ENCODE peak calls at places on chromosomes 11 and 22, in nine cellular contexts. V is stimulated activated CD8-positive, alpha-beta memory T cell treated with anti-CD3 and anti-CD28 coated beads, Interleukin-12 subunit alpha, Interleukin-12 subunit beta, amount 100 ng/mL, for 1 hour; X is amniotic epithelial cell; C is activated CD8-positive, alpha-beta memory T cell treated with anti-CD3 and anti-CD28 coated beads for 48 hours; B is stimulated activated CD4-positive, alpha-beta T cell treated with anti-CD3 and anti-CD28 coated beads, TNF-alpha, amount 100 ng/mL, for 24 hours; J is choroid plexus epithelial cell; E is anterior cingulate cortex; Q is activated T-cell treated with anti-CD3 and anti-CD28 coated beads, Interleukin-2, amount 50 U/mL, for 72 hours; W is NCI-H446 treated with DMSO at 0.1 percent for 48 hours. N is an unnamed sample.

GRCh38 chr22:19879996-19880785 is 25.5 kb upstream of the GNB1L start:
- DNase-seq in Q (no peak), B (no peak), X (no peak), V (no peak), C (no peak), J (no peak), E (no peak), W (no peak), N (no peak)

GRCh38 chr11:24635588-24636290 is 138.9 kb downstream of the LUZP2 start:
- DNase-seq in B (no peak), W (no peak), V (no peak), X (no peak), E (no peak), Q (no peak), C (no peak), J (no peak), N (peak; percentile 33)

GRCh38 chr11:10285148-10285802 is 8.7 kb downstream of the SBF2 start:
- DNase-seq in C (no peak), X (no peak), B (no peak), E (no peak), J (no peak), W (no peak), V (no peak), Q (no peak), N (no peak)

GRCh38 chr22:44455151-44455962 is 42.7 kb downstream of the RTL6 start:
- DNase-seq in V (peak; percentile 14), Q (peak; percentile 60), B (no peak), X (no peak), E (no peak), W (no peak), C (no peak), J (no peak), N (no peak)

GRCh38 chr11:68441466-68442230 is 18.9 kb upstream of the PPP6R3 start:
- DNase-seq in E (no peak), B (no peak), C (no peak), W (peak; percentile 10), Q (no peak), X (no peak), J (peak; percentile 94), V (no peak), N (peak; percentile 29)

GRCh38 chr11:130786987-130787688 is 129.1 kb downstream of the SNX19 start:
- DNase-seq in E (no peak), V (no peak), X (no peak), W (no peak), B (no peak), J (no peak), C (no peak), Q (no peak), N (peak; percentile 43)

GRCh38 chr22:38631724-38632123 is 24.5 kb downstream of the FAM227A start:
- DNase-seq in E (no peak), X (no peak), Q (peak; percentile 2), V (no peak), C (no peak), W (no peak), B (no peak), J (no peak), N (no peak)

GRCh38 chr22:34966980-34967379 is 99.0 kb upstream of the ISX start:
- DNase-seq in C (no peak), X (no peak), W (no peak), Q (no peak), B (no peak), J (peak; percentile 5), E (no peak), V (no peak), N (peak; percentile 20)

GRCh38 chr11:18379201-18379600 is 15.2 kb upstream of the LDHA start:
- DNase-seq in V (no peak), C (no peak), E (no peak), W (no peak), X (no peak), Q (no peak), J (no peak), B (no peak), N (no peak)

GRCh38 chr11:78417175-78417887 is at the start of gene GAB2:
- DNase-seq in E (no peak), J (no peak), C (no peak), W (no peak), V (no peak), B (no peak), X (no peak), Q (no peak), N (no peak)

GRCh38 chr22:36381513-36382079 is 6.2 kb downstream of the MYH9 start:
- DNase-seq in V (no peak), E (no peak), B (no peak), C (no peak), J (no peak), X (no peak), Q (no peak), W (no peak), N (no peak)

GRCh38 chr11:34262601-34263081 is 95.2 kb downstream of the ABTB2 start:
- DNase-seq in B (no peak), E (peak; percentile 88), V (no peak), J (no peak), Q (no peak), X (no peak), C (no peak), W (no peak), N (no peak)

GRCh38 chr11:102138223-102138622 is 28.0 kb downstream of the YAP1 start:
- DNase-seq in V (no peak), W (no peak), X (no peak), B (no peak), J (no peak), E (no peak), C (no peak), Q (no peak), N (no peak)

GRCh38 chr11:9566561-9567063 is 6.9 kb upstream of the WEE1 start:
- DNase-seq in C (no peak), Q (no peak), W (no peak), B (no peak), V (no peak), E (no peak), X (peak; percentile 99), J (peak; percentile 97), N (peak; percentile 85)

GRCh38 chr11:17439316-17439782 is 37.3 kb downstream of the ABCC8 start:
- DNase-seq in X (no peak), E (no peak), W (no peak), B (no peak), C (no peak), J (peak; percentile 4), V (no peak), Q (no peak), N (no peak)

GRCh38 chr11:105619556-105619955 is 9.7 kb downstream of the GRIA4 start:
- DNase-seq in E (peak; percentile 34), W (no peak), C (no peak), J (no peak), B (no peak), X (no peak), Q (no peak), V (no peak), N (no peak)

GRCh38 chr11:47244664-47245350 is 3.8 kb downstream of the ACP2 start:
- DNase-seq in C (no peak), J (peak; percentile 37), E (no peak), V (no peak), X (no peak), Q (no peak), B (no peak), W (no peak), N (no peak)

GRCh38 chr11:2305862-2306823 is 4.3 kb downstream of the TSPAN32 start:
- DNase-seq in B (no peak), W (no peak), X (peak; percentile 93), V (no peak), J (peak; percentile 59), Q (peak; percentile 20), E (no peak), C (no peak), N (peak; percentile 77)

GRCh38 chr11:27921472-27921871 is 186.5 kb downstream of the KIF18A start:
- DNase-seq in C (no peak), X (peak; percentile 24), Q (no peak), B (no peak), V (no peak), J (no peak), W (no peak), E (no peak), N (no peak)

GRCh38 chr11:117126223-117126965 is 17.7 kb upstream of the PAFAH1B2 start:
- DNase-seq in V (no peak), B (no peak), W (no peak), E (peak; percentile 87), J (no peak), C (no peak), X (no peak), Q (no peak), N (no peak)

GRCh38 chr11:73376803-73377629 is 817 bp downstream of the RELT start:
- DNase-seq in X (peak; percentile 85), V (peak; percentile 36), C (peak; percentile 37), Q (peak; percentile 77), B (peak; percentile 61), J (peak; percentile 83), E (peak; percentile 68), W (no peak), N (peak; percentile 74)

GRCh38 chr11:95792700-95793099 is 2.4 kb downstream of the CEP57 start:
- DNase-seq in J (no peak), B (no peak), W (no peak), X (no peak), C (no peak), Q (no peak), E (no peak), V (no peak), N (no peak)

GRCh38 chr11:267491-267994 is 10.7 kb upstream of the NLRP6 start:
- DNase-seq in B (peak; percentile 56), W (no peak), E (no peak), C (no peak), Q (peak; percentile 69), J (no peak), V (no peak), X (no peak), N (no peak)

GRCh38 chr22:46294784-46295183 is 1.9 kb upstream of the GTSE1 start:
- DNase-seq in X (no peak), B (no peak), W (no peak), J (no peak), C (no peak), E (no peak), Q (no peak), V (no peak), N (no peak)

GRCh38 chr11:61384271-61385242 is 7.8 kb upstream of the TMEM216 start:
- DNase-seq in J (peak; percentile 69), Q (no peak), W (no peak), V (no peak), E (no peak), B (no peak), C (no peak), X (peak; percentile 55), N (no peak)

GRCh38 chr22:37632174-37633081 is 7.0 kb upstream of the SH3BP1 start:
- DNase-seq in B (no peak), E (no peak), J (no peak), C (no peak), Q (peak; percentile 46), V (no peak), X (no peak), W (no peak), N (no peak)

GRCh38 chr11:70468256-70469230 is 70.2 kb downstream of the CTTN start:
- DNase-seq in W (no peak), B (no peak), E (no peak), C (no peak), V (no peak), X (peak; percentile 21), Q (no peak), J (peak; percentile 23), N (no peak)

GRCh38 chr22:26318975-26319374 is 110.1 kb upstream of the ASPHD2 start:
- DNase-seq in X (no peak), Q (no peak), V (no peak), E (no peak), B (no peak), J (no peak), W (no peak), C (no peak), N (peak; percentile 68)

GRCh38 chr11:30196400-30197206 is 34.2 kb upstream of the FSHB start:
- DNase-seq in J (peak; percentile 66), Q (peak; percentile 29), E (peak; percentile 18), V (peak; percentile 13), B (peak; percentile 45), C (peak; percentile 5), W (no peak), X (peak; percentile 42), N (peak; percentile 6)

GRCh38 chr11:32451808-32452207 is 16.5 kb upstream of the WT1 start:
- DNase-seq in J (no peak), W (no peak), B (no peak), C (no peak), X (peak; percentile 74), V (no peak), Q (no peak), E (peak; percentile 8), N (no peak)

GRCh38 chr11:109037856-109038780 is 373.2 kb downstream of the DDX10 start:
- DNase-seq in J (peak; percentile 54), X (no peak), Q (no peak), C (no peak), V (no peak), B (no peak), E (no peak), W (peak; percentile 21), N (peak; percentile 91)

N was measured in astrocyte.